ENCODE peak calls at places on chromosomes 4 and X, in six cellular contexts. One of them, this sample, is unnamed.

GRCh38 chr4:141853091-141853734 is 216.8 kb downstream of the IL15 start:
- DNase-seq in esophagus squamous epithelium: no peak
- DNase-seq in NAMALWA: no peak
- DNase-seq in tibial nerve: no peak
- DNase-seq in type B pancreatic cell: no peak
- DNase-seq in ovary: no peak
- DNase-seq in this sample: no peak

GRCh38 chrX:51641421-51642021 is 22.8 kb upstream of the CENPVL3 start:
- DNase-seq in ovary: no peak
- DNase-seq in esophagus squamous epithelium: no peak
- DNase-seq in tibial nerve: peak
- DNase-seq in NAMALWA: peak
- DNase-seq in type B pancreatic cell: no peak
- DNase-seq in this sample: no peak

GRCh38 chr4:128917781-128918180 is 108.3 kb downstream of the JADE1 start:
- DNase-seq in tibial nerve: no peak
- DNase-seq in NAMALWA: no peak
- DNase-seq in type B pancreatic cell: no peak
- DNase-seq in ovary: no peak
- DNase-seq in esophagus squamous epithelium: no peak
- DNase-seq in this sample: no peak

GRCh38 chrX:56564182-56564885 is 907 bp downstream of the UBQLN2 start:
- DNase-seq in tibial nerve: peak
- DNase-seq in type B pancreatic cell: no peak
- DNase-seq in esophagus squamous epithelium: no peak
- DNase-seq in NAMALWA: peak
- DNase-seq in ovary: no peak
- DNase-seq in this sample: peak

GRCh38 chrX:149540133-149540620 is 635 bp upstream of the EOLA1 start:
- DNase-seq in tibial nerve: peak
- DNase-seq in type B pancreatic cell: peak
- DNase-seq in esophagus squamous epithelium: peak
- DNase-seq in ovary: peak
- DNase-seq in NAMALWA: peak
- DNase-seq in this sample: peak

GRCh38 chrX:14926471-14926870 is 53.2 kb downstream of the MOSPD2 start:
- DNase-seq in tibial nerve: no peak
- DNase-seq in type B pancreatic cell: no peak
- DNase-seq in NAMALWA: no peak
- DNase-seq in ovary: no peak
- DNase-seq in esophagus squamous epithelium: no peak
- DNase-seq in this sample: no peak

GRCh38 chr4:77636902-77637301 is 31.3 kb downstream of the CXCL13 start:
- DNase-seq in NAMALWA: peak
- DNase-seq in ovary: no peak
- DNase-seq in type B pancreatic cell: no peak
- DNase-seq in esophagus squamous epithelium: no peak
- DNase-seq in tibial nerve: no peak
- DNase-seq in this sample: no peak

GRCh38 chr4:176286728-176287127 is 17.7 kb upstream of the ASB5 start:
- DNase-seq in NAMALWA: no peak
- DNase-seq in ovary: no peak
- DNase-seq in tibial nerve: no peak
- DNase-seq in type B pancreatic cell: no peak
- DNase-seq in esophagus squamous epithelium: no peak
- DNase-seq in this sample: no peak

GRCh38 chr4:1628892-1629703 is 55.0 kb downstream of the FAM53A start:
- DNase-seq in tibial nerve: peak
- DNase-seq in type B pancreatic cell: peak
- DNase-seq in esophagus squamous epithelium: no peak
- DNase-seq in NAMALWA: peak
- DNase-seq in ovary: peak
- DNase-seq in this sample: peak

GRCh38 chrX:312621-313331 is 5.8 kb downstream of the GTPBP6 start:
- DNase-seq in ovary: no peak
- DNase-seq in NAMALWA: no peak
- DNase-seq in tibial nerve: no peak
- DNase-seq in esophagus squamous epithelium: no peak
- DNase-seq in type B pancreatic cell: no peak
- DNase-seq in this sample: peak

GRCh38 chr4:176788248-176788647 is 4.5 kb downstream of the VEGFC start:
- DNase-seq in esophagus squamous epithelium: no peak
- DNase-seq in tibial nerve: no peak
- DNase-seq in type B pancreatic cell: no peak
- DNase-seq in ovary: no peak
- DNase-seq in NAMALWA: no peak
- DNase-seq in this sample: no peak

GRCh38 chr4:160233141-160233540 is 1130.3 kb downstream of the RAPGEF2 start:
- DNase-seq in esophagus squamous epithelium: no peak
- DNase-seq in NAMALWA: no peak
- DNase-seq in type B pancreatic cell: no peak
- DNase-seq in ovary: no peak
- DNase-seq in tibial nerve: no peak
- DNase-seq in this sample: no peak

GRCh38 chr4:71206763-71207162 is 132.1 kb upstream of the SLC4A4 start:
- DNase-seq in ovary: no peak
- DNase-seq in NAMALWA: no peak
- DNase-seq in type B pancreatic cell: no peak
- DNase-seq in tibial nerve: no peak
- DNase-seq in esophagus squamous epithelium: no peak
- DNase-seq in this sample: no peak

GRCh38 chr4:171031338-171031737 is 781.9 kb upstream of the GALNTL6 start:
- DNase-seq in tibial nerve: no peak
- DNase-seq in ovary: no peak
- DNase-seq in NAMALWA: no peak
- DNase-seq in esophagus squamous epithelium: no peak
- DNase-seq in type B pancreatic cell: no peak
- DNase-seq in this sample: no peak

GRCh38 chr4:83369825-83370639 is 35.4 kb upstream of the HPSE start:
- DNase-seq in type B pancreatic cell: no peak
- DNase-seq in ovary: no peak
- DNase-seq in esophagus squamous epithelium: no peak
- DNase-seq in NAMALWA: no peak
- DNase-seq in tibial nerve: no peak
- DNase-seq in this sample: no peak

GRCh38 chrX:25206761-25207160 is 191.0 kb upstream of the ARX start:
- DNase-seq in type B pancreatic cell: no peak
- DNase-seq in NAMALWA: no peak
- DNase-seq in tibial nerve: no peak
- DNase-seq in esophagus squamous epithelium: no peak
- DNase-seq in ovary: no peak
- DNase-seq in this sample: no peak

GRCh38 chr4:169745291-169745690 is 12.5 kb downstream of the HPF1 start:
- DNase-seq in NAMALWA: no peak
- DNase-seq in ovary: no peak
- DNase-seq in type B pancreatic cell: no peak
- DNase-seq in tibial nerve: no peak
- DNase-seq in esophagus squamous epithelium: no peak
- DNase-seq in this sample: no peak

GRCh38 chr4:80302616-80303223 is 32.8 kb upstream of the CFAP299 start:
- DNase-seq in NAMALWA: no peak
- DNase-seq in tibial nerve: no peak
- DNase-seq in type B pancreatic cell: no peak
- DNase-seq in ovary: no peak
- DNase-seq in esophagus squamous epithelium: no peak
- DNase-seq in this sample: no peak

GRCh38 chr4:75490155-75490554 is 24.0 kb downstream of the RCHY1 start:
- DNase-seq in type B pancreatic cell: no peak
- DNase-seq in NAMALWA: peak
- DNase-seq in esophagus squamous epithelium: no peak
- DNase-seq in ovary: no peak
- DNase-seq in tibial nerve: no peak
- DNase-seq in this sample: no peak

GRCh38 chrX:131783555-131784338 is 239.4 kb upstream of the STK26 start:
- DNase-seq in esophagus squamous epithelium: no peak
- DNase-seq in ovary: peak
- DNase-seq in tibial nerve: no peak
- DNase-seq in type B pancreatic cell: no peak
- DNase-seq in NAMALWA: no peak
- DNase-seq in this sample: no peak

GRCh38 chrX:149512225-149512885 is 7.2 kb upstream of the IDS start:
- DNase-seq in type B pancreatic cell: no peak
- DNase-seq in ovary: no peak
- DNase-seq in NAMALWA: peak
- DNase-seq in esophagus squamous epithelium: no peak
- DNase-seq in tibial nerve: peak
- DNase-seq in this sample: no peak

GRCh38 chr4:8709050-8709728 is 116.6 kb downstream of the CPZ start:
- DNase-seq in type B pancreatic cell: peak
- DNase-seq in ovary: peak
- DNase-seq in tibial nerve: no peak
- DNase-seq in NAMALWA: no peak
- DNase-seq in esophagus squamous epithelium: no peak
- DNase-seq in this sample: no peak

GRCh38 chr4:13514722-13515121 is 29.6 kb downstream of the NKX3-2 start:
- DNase-seq in esophagus squamous epithelium: no peak
- DNase-seq in NAMALWA: no peak
- DNase-seq in tibial nerve: no peak
- DNase-seq in type B pancreatic cell: no peak
- DNase-seq in ovary: no peak
- DNase-seq in this sample: no peak

GRCh38 chr4:184596617-184597185 is 52.5 kb downstream of the CASP3 start:
- DNase-seq in ovary: no peak
- DNase-seq in NAMALWA: no peak
- DNase-seq in esophagus squamous epithelium: no peak
- DNase-seq in type B pancreatic cell: no peak
- DNase-seq in tibial nerve: no peak
- DNase-seq in this sample: no peak

GRCh38 chr4:4344915-4345527 is 41.9 kb upstream of the NSG1 start:
- DNase-seq in type B pancreatic cell: no peak
- DNase-seq in tibial nerve: no peak
- DNase-seq in NAMALWA: peak
- DNase-seq in esophagus squamous epithelium: no peak
- DNase-seq in ovary: no peak
- DNase-seq in this sample: peak

GRCh38 chr4:19675172-19675811 is 576.4 kb upstream of the SLIT2 start:
- DNase-seq in tibial nerve: no peak
- DNase-seq in NAMALWA: no peak
- DNase-seq in esophagus squamous epithelium: no peak
- DNase-seq in ovary: no peak
- DNase-seq in type B pancreatic cell: no peak
- DNase-seq in this sample: peak